ENCODE peak calls at places on chromosomes 12 and 14, in six cellular contexts. One of them, this sample, is unnamed.

GRCh38 chr14:64730061-64730440 is 25.8 kb downstream of the PLEKHG3 start:
- DNase-seq in GM20000: no peak
- DNase-seq in IMR-90: no peak
- DNase-seq in keratinocyte: no peak
- DNase-seq in left ventricle myocardium inferior: peak
- DNase-seq in progenitor cell of endocrine pancreas: no peak
- DNase-seq in this sample: no peak

GRCh38 chr12:52382854-52383253 is 2.6 kb downstream of the KRT84 start:
- DNase-seq in GM20000: no peak
- DNase-seq in IMR-90: no peak
- DNase-seq in keratinocyte: no peak
- DNase-seq in left ventricle myocardium inferior: no peak
- DNase-seq in progenitor cell of endocrine pancreas: no peak
- DNase-seq in this sample: no peak

GRCh38 chr14:53412819-53413664 is 259.9 kb upstream of the DDHD1 start:
- DNase-seq in GM20000: peak
- DNase-seq in IMR-90: no peak
- DNase-seq in keratinocyte: no peak
- DNase-seq in left ventricle myocardium inferior: no peak
- DNase-seq in progenitor cell of endocrine pancreas: no peak
- DNase-seq in this sample: no peak

GRCh38 chr12:23576372-23576771 is 373.1 kb downstream of the SOX5 start:
- DNase-seq in GM20000: no peak
- DNase-seq in IMR-90: no peak
- DNase-seq in keratinocyte: no peak
- DNase-seq in left ventricle myocardium inferior: no peak
- DNase-seq in progenitor cell of endocrine pancreas: no peak
- DNase-seq in this sample: no peak

GRCh38 chr14:75101491-75101890 is 25.4 kb downstream of the NEK9 start:
- DNase-seq in GM20000: no peak
- DNase-seq in IMR-90: no peak
- DNase-seq in keratinocyte: no peak
- DNase-seq in left ventricle myocardium inferior: no peak
- DNase-seq in progenitor cell of endocrine pancreas: no peak
- DNase-seq in this sample: no peak

GRCh38 chr12:84889818-84890217 is 22.8 kb downstream of the SLC6A15 start:
- DNase-seq in GM20000: no peak
- DNase-seq in IMR-90: no peak
- DNase-seq in keratinocyte: no peak
- DNase-seq in left ventricle myocardium inferior: no peak
- DNase-seq in progenitor cell of endocrine pancreas: no peak
- DNase-seq in this sample: no peak

GRCh38 chr14:29016050-29016900 is 249.7 kb downstream of the FOXG1 start:
- DNase-seq in GM20000: peak
- DNase-seq in IMR-90: peak
- DNase-seq in keratinocyte: no peak
- DNase-seq in left ventricle myocardium inferior: no peak
- DNase-seq in progenitor cell of endocrine pancreas: peak
- DNase-seq in this sample: peak

GRCh38 chr12:85587158-85587557 is 249.1 kb downstream of the RASSF9 start:
- DNase-seq in GM20000: no peak
- DNase-seq in IMR-90: no peak
- DNase-seq in keratinocyte: no peak
- DNase-seq in left ventricle myocardium inferior: no peak
- DNase-seq in progenitor cell of endocrine pancreas: no peak
- DNase-seq in this sample: no peak

GRCh38 chr12:94208433-94208921 is 60.1 kb downstream of the PLXNC1 start:
- DNase-seq in GM20000: peak
- DNase-seq in IMR-90: no peak
- DNase-seq in keratinocyte: no peak
- DNase-seq in left ventricle myocardium inferior: no peak
- DNase-seq in progenitor cell of endocrine pancreas: no peak
- DNase-seq in this sample: no peak

GRCh38 chr14:41476526-41476925 is 130.2 kb upstream of the LRFN5 start:
- DNase-seq in GM20000: no peak
- DNase-seq in IMR-90: no peak
- DNase-seq in keratinocyte: no peak
- DNase-seq in left ventricle myocardium inferior: no peak
- DNase-seq in progenitor cell of endocrine pancreas: no peak
- DNase-seq in this sample: no peak

GRCh38 chr14:94355191-94355794 is 32.2 kb upstream of the SERPINA6 start:
- DNase-seq in GM20000: no peak
- DNase-seq in IMR-90: peak
- DNase-seq in keratinocyte: no peak
- DNase-seq in left ventricle myocardium inferior: peak
- DNase-seq in progenitor cell of endocrine pancreas: no peak
- DNase-seq in this sample: peak

GRCh38 chr12:26651566-26652188 is 181.3 kb downstream of the ITPR2 start:
- DNase-seq in GM20000: peak
- DNase-seq in IMR-90: peak
- DNase-seq in keratinocyte: peak
- DNase-seq in left ventricle myocardium inferior: no peak
- DNase-seq in progenitor cell of endocrine pancreas: peak
- DNase-seq in this sample: peak

GRCh38 chr12:115213538-115213961 is 529.6 kb upstream of the TBX3 start:
- DNase-seq in GM20000: no peak
- DNase-seq in IMR-90: no peak
- DNase-seq in keratinocyte: no peak
- DNase-seq in left ventricle myocardium inferior: peak
- DNase-seq in progenitor cell of endocrine pancreas: no peak
- DNase-seq in this sample: no peak

GRCh38 chr14:22505751-22506710 is 83.0 kb downstream of the DAD1 start:
- DNase-seq in GM20000: peak
- DNase-seq in IMR-90: no peak
- DNase-seq in keratinocyte: no peak
- DNase-seq in left ventricle myocardium inferior: no peak
- DNase-seq in progenitor cell of endocrine pancreas: no peak
- DNase-seq in this sample: no peak

GRCh38 chr14:33957299-33957698 is 6.4 kb upstream of the EGLN3 start:
- DNase-seq in GM20000: no peak
- DNase-seq in IMR-90: no peak
- DNase-seq in keratinocyte: no peak
- DNase-seq in left ventricle myocardium inferior: no peak
- DNase-seq in progenitor cell of endocrine pancreas: no peak
- DNase-seq in this sample: no peak

GRCh38 chr12:68189766-68190700 is 30.5 kb upstream of the IFNG start:
- DNase-seq in GM20000: no peak
- DNase-seq in IMR-90: peak
- DNase-seq in keratinocyte: no peak
- DNase-seq in left ventricle myocardium inferior: no peak
- DNase-seq in progenitor cell of endocrine pancreas: no peak
- DNase-seq in this sample: no peak

GRCh38 chr14:50396636-50397460 is at the start of gene CDKL1:
- DNase-seq in GM20000: peak
- DNase-seq in IMR-90: peak
- DNase-seq in keratinocyte: no peak
- DNase-seq in left ventricle myocardium inferior: peak
- DNase-seq in progenitor cell of endocrine pancreas: peak
- DNase-seq in this sample: peak

GRCh38 chr14:62706217-62706616 is 339.0 kb downstream of the KCNH5 start:
- DNase-seq in GM20000: no peak
- DNase-seq in IMR-90: peak
- DNase-seq in keratinocyte: no peak
- DNase-seq in left ventricle myocardium inferior: no peak
- DNase-seq in progenitor cell of endocrine pancreas: no peak
- DNase-seq in this sample: no peak

GRCh38 chr12:90938451-90938850 is 16.5 kb downstream of the CCER1 start:
- DNase-seq in GM20000: no peak
- DNase-seq in IMR-90: peak
- DNase-seq in keratinocyte: no peak
- DNase-seq in left ventricle myocardium inferior: no peak
- DNase-seq in progenitor cell of endocrine pancreas: no peak
- DNase-seq in this sample: peak

GRCh38 chr14:106790189-106791036 is 1264.0 kb downstream of the TMEM121 start:
- DNase-seq in GM20000: peak
- DNase-seq in IMR-90: no peak
- DNase-seq in keratinocyte: no peak
- DNase-seq in left ventricle myocardium inferior: peak
- DNase-seq in progenitor cell of endocrine pancreas: no peak
- DNase-seq in this sample: no peak

GRCh38 chr12:106866426-106867080 is 89.2 kb upstream of the TMEM263 start:
- DNase-seq in GM20000: no peak
- DNase-seq in IMR-90: no peak
- DNase-seq in keratinocyte: no peak
- DNase-seq in left ventricle myocardium inferior: no peak
- DNase-seq in progenitor cell of endocrine pancreas: no peak
- DNase-seq in this sample: no peak

GRCh38 chr12:53775478-53776145 is 23.8 kb upstream of the CISTR start:
- DNase-seq in GM20000: no peak
- DNase-seq in IMR-90: no peak
- DNase-seq in keratinocyte: no peak
- DNase-seq in left ventricle myocardium inferior: peak
- DNase-seq in progenitor cell of endocrine pancreas: no peak
- DNase-seq in this sample: no peak

GRCh38 chr12:77237896-77238295 is 172.5 kb upstream of the E2F7 start:
- DNase-seq in GM20000: no peak
- DNase-seq in IMR-90: no peak
- DNase-seq in keratinocyte: no peak
- DNase-seq in left ventricle myocardium inferior: no peak
- DNase-seq in progenitor cell of endocrine pancreas: no peak
- DNase-seq in this sample: no peak

GRCh38 chr12:79187032-79187431 is 322.5 kb downstream of the SYT1 start:
- DNase-seq in GM20000: no peak
- DNase-seq in IMR-90: no peak
- DNase-seq in keratinocyte: no peak
- DNase-seq in left ventricle myocardium inferior: no peak
- DNase-seq in progenitor cell of endocrine pancreas: no peak
- DNase-seq in this sample: no peak

GRCh38 chr12:79183003-79183402 is 318.4 kb downstream of the SYT1 start:
- DNase-seq in GM20000: no peak
- DNase-seq in IMR-90: peak
- DNase-seq in keratinocyte: no peak
- DNase-seq in left ventricle myocardium inferior: no peak
- DNase-seq in progenitor cell of endocrine pancreas: no peak
- DNase-seq in this sample: no peak

GRCh38 chr12:79186506-79186905 is 321.9 kb downstream of the SYT1 start:
- DNase-seq in GM20000: no peak
- DNase-seq in IMR-90: no peak
- DNase-seq in keratinocyte: no peak
- DNase-seq in left ventricle myocardium inferior: no peak
- DNase-seq in progenitor cell of endocrine pancreas: no peak
- DNase-seq in this sample: no peak

DNA sequence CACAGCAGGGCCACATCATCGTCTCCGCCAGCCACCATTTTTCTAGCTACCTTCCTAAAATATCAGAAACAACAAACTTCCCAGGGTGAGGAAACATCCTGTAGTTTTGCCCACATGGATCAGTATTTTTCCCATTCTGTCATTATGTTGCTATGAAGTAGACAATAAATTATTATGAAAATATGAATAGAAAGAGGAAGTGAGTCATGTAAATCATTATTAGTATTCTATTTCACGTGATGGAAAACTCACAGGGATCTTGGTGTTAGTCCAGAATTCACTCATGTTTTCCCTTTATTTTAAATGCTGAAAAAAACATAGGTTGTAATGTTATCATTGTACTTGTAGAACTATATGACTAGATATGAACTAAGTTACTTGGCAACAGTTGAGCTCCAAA is 319.4 kb downstream of the SYT1 start:
- DNase-seq in GM20000: no peak
- DNase-seq in IMR-90: peak
- DNase-seq in keratinocyte: no peak
- DNase-seq in left ventricle myocardium inferior: no peak
- DNase-seq in progenitor cell of endocrine pancreas: no peak
- DNase-seq in this sample: no peak
- TF ChIP-seq CTCF in GM20000: no peak
- TF ChIP-seq CTCF in IMR-90: no peak
- TF ChIP-seq CTCF in keratinocyte: no peak
- TF ChIP-seq CTCF in left ventricle myocardium inferior: no peak
- TF ChIP-seq CTCF in progenitor cell of endocrine pancreas: no peak
- TF ChIP-seq CTCF in this sample: no peak

GRCh38 chr14:91912035-91912434 is 35.5 kb downstream of the FBLN5 start:
- DNase-seq in GM20000: no peak
- DNase-seq in IMR-90: no peak
- DNase-seq in keratinocyte: no peak
- DNase-seq in left ventricle myocardium inferior: no peak
- DNase-seq in progenitor cell of endocrine pancreas: no peak
- DNase-seq in this sample: no peak

GRCh38 chr14:91910201-91910600 is 37.3 kb downstream of the FBLN5 start:
- DNase-seq in GM20000: no peak
- DNase-seq in IMR-90: no peak
- DNase-seq in keratinocyte: no peak
- DNase-seq in left ventricle myocardium inferior: no peak
- DNase-seq in progenitor cell of endocrine pancreas: no peak
- DNase-seq in this sample: no peak

GRCh38 chr14:91906374-91906773 is 39.0 kb upstream of the TC2N start:
- DNase-seq in GM20000: no peak
- DNase-seq in IMR-90: no peak
- DNase-seq in keratinocyte: no peak
- DNase-seq in left ventricle myocardium inferior: no peak
- DNase-seq in progenitor cell of endocrine pancreas: no peak
- DNase-seq in this sample: no peak

GRCh38 chr14:91911474-91912032 is 35.9 kb downstream of the FBLN5 start:
- DNase-seq in GM20000: peak
- DNase-seq in IMR-90: peak
- DNase-seq in keratinocyte: no peak
- DNase-seq in left ventricle myocardium inferior: no peak
- DNase-seq in progenitor cell of endocrine pancreas: no peak
- DNase-seq in this sample: peak
- TF ChIP-seq CTCF in GM20000: no peak
- TF ChIP-seq CTCF in IMR-90: peak
- TF ChIP-seq CTCF in keratinocyte: peak
- TF ChIP-seq CTCF in left ventricle myocardium inferior: peak
- TF ChIP-seq CTCF in progenitor cell of endocrine pancreas: peak
- TF ChIP-seq CTCF in this sample: peak

DNA sequence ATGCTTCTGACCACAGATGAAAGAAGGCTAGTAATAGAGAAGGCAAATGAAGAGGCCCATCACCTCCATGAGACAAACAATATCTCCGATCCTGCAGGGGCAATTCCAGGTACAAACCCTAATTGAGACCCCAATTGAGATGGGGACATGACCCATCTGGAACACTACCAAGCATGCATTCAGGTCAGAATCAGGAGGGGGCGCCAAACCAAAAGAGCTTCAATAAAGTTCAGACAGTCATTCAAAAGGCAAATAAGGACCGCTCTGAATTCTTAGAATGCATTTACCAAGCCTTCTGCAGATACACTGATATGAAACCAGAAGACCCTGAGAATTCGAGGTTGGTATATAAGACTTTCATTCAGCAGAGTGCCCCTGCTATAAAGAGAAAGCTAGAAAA is 10.2 kb upstream of the EDDM3B start:
- DNase-seq in GM20000: peak
- DNase-seq in IMR-90: no peak
- DNase-seq in keratinocyte: no peak
- DNase-seq in left ventricle myocardium inferior: no peak
- DNase-seq in progenitor cell of endocrine pancreas: no peak
- DNase-seq in this sample: no peak
- TF ChIP-seq CTCF in GM20000: peak
- TF ChIP-seq CTCF in IMR-90: no peak
- TF ChIP-seq CTCF in keratinocyte: no peak
- TF ChIP-seq CTCF in left ventricle myocardium inferior: peak
- TF ChIP-seq CTCF in progenitor cell of endocrine pancreas: peak
- TF ChIP-seq CTCF in this sample: no peak

DNA sequence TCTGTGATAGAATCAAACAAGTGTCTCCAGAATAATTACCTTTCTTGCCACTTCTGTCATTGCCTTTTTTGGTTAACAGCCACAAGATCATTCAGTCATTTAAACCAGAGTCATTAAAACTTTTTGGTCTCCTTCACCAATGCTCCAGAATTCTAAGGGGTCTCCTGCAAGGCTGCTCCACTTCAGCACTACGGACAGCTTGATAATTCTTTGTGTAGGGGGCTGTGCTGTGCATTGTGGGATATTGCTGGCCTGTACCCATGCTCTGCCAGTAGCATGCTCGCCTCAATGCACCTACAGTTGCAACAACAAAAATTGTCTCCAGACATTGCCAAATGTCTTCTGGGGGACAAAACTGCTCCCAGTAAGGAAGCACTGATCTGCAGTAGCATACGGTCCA is 7.3 kb downstream of the ADAMTS20 start:
- DNase-seq in GM20000: no peak
- DNase-seq in IMR-90: no peak
- DNase-seq in keratinocyte: no peak
- DNase-seq in left ventricle myocardium inferior: no peak
- DNase-seq in progenitor cell of endocrine pancreas: no peak
- DNase-seq in this sample: no peak
- TF ChIP-seq CTCF in GM20000: no peak
- TF ChIP-seq CTCF in IMR-90: no peak
- TF ChIP-seq CTCF in keratinocyte: no peak
- TF ChIP-seq CTCF in left ventricle myocardium inferior: no peak
- TF ChIP-seq CTCF in progenitor cell of endocrine pancreas: no peak
- TF ChIP-seq CTCF in this sample: no peak